ENCODE peak calls at places on chromosomes 5 and 9, in nine cellular contexts. One of them, this sample, is unnamed.

GRCh38 chr9:94554439-94555331 is at the start of gene PCAT7:
- DNase-seq in astrocyte: peak; percentile 23
- DNase-seq in colonic mucosa: peak; percentile 85
- DNase-seq in heart right ventricle: no peak
- DNase-seq in PC-9: peak; percentile 78
- DNase-seq in psoas muscle: no peak
- DNase-seq in A549: peak; percentile 88
- DNase-seq in IMR-90: no peak
- DNase-seq in SK-N-SH: peak; percentile 56
- DNase-seq in this sample: peak; percentile 78

GRCh38 chr5:149452007-149452664 is 73.0 kb upstream of the IL17B start:
- DNase-seq in astrocyte: peak; percentile 56
- DNase-seq in colonic mucosa: peak; percentile 85
- DNase-seq in heart right ventricle: peak; percentile 73
- DNase-seq in PC-9: no peak
- DNase-seq in psoas muscle: no peak
- DNase-seq in A549: no peak
- DNase-seq in IMR-90: peak; percentile 53
- DNase-seq in SK-N-SH: peak; percentile 37
- DNase-seq in this sample: no peak

GRCh38 chr5:107560377-107560776 is 110.4 kb downstream of the EFNA5 start:
- DNase-seq in astrocyte: no peak
- DNase-seq in colonic mucosa: no peak
- DNase-seq in heart right ventricle: no peak
- DNase-seq in PC-9: no peak
- DNase-seq in psoas muscle: no peak
- DNase-seq in A549: no peak
- DNase-seq in IMR-90: no peak
- DNase-seq in SK-N-SH: no peak
- DNase-seq in this sample: no peak

GRCh38 chr5:14659821-14660607 is 4.5 kb upstream of the OTULIN start:
- DNase-seq in astrocyte: peak; percentile 71
- DNase-seq in colonic mucosa: no peak
- DNase-seq in heart right ventricle: no peak
- DNase-seq in PC-9: peak; percentile 56
- DNase-seq in psoas muscle: no peak
- DNase-seq in A549: no peak
- DNase-seq in IMR-90: peak; percentile 89
- DNase-seq in SK-N-SH: no peak
- DNase-seq in this sample: peak; percentile 5

GRCh38 chr9:113474372-113474771 is 10.8 kb downstream of the RGS3 start:
- DNase-seq in astrocyte: no peak
- DNase-seq in colonic mucosa: no peak
- DNase-seq in heart right ventricle: no peak
- DNase-seq in PC-9: no peak
- DNase-seq in psoas muscle: no peak
- DNase-seq in A549: no peak
- DNase-seq in IMR-90: no peak
- DNase-seq in SK-N-SH: peak; percentile 60
- DNase-seq in this sample: no peak

GRCh38 chr5:132365213-132365612 is 4.3 kb upstream of the SLC22A5 start:
- DNase-seq in astrocyte: peak; percentile 96
- DNase-seq in colonic mucosa: no peak
- DNase-seq in heart right ventricle: no peak
- DNase-seq in PC-9: peak; percentile 95
- DNase-seq in psoas muscle: no peak
- DNase-seq in A549: peak; percentile 95
- DNase-seq in IMR-90: peak; percentile 74
- DNase-seq in SK-N-SH: no peak
- DNase-seq in this sample: no peak

GRCh38 chr9:104608336-104608735 is 2.9 kb upstream of the OR13C2 start:
- DNase-seq in astrocyte: no peak
- DNase-seq in colonic mucosa: no peak
- DNase-seq in heart right ventricle: no peak
- DNase-seq in PC-9: no peak
- DNase-seq in psoas muscle: no peak
- DNase-seq in A549: no peak
- DNase-seq in IMR-90: no peak
- DNase-seq in SK-N-SH: no peak
- DNase-seq in this sample: no peak

GRCh38 chr5:74762599-74762998 is 4.3 kb downstream of the GFM2 start:
- DNase-seq in astrocyte: peak; percentile 76
- DNase-seq in colonic mucosa: no peak
- DNase-seq in heart right ventricle: no peak
- DNase-seq in PC-9: peak; percentile 96
- DNase-seq in psoas muscle: no peak
- DNase-seq in A549: peak; percentile 61
- DNase-seq in IMR-90: peak; percentile 83
- DNase-seq in SK-N-SH: no peak
- DNase-seq in this sample: no peak

GRCh38 chr5:139772927-139773690 is 22.5 kb upstream of the PSD2 start:
- DNase-seq in astrocyte: no peak
- DNase-seq in colonic mucosa: no peak
- DNase-seq in heart right ventricle: no peak
- DNase-seq in PC-9: no peak
- DNase-seq in psoas muscle: no peak
- DNase-seq in A549: no peak
- DNase-seq in IMR-90: no peak
- DNase-seq in SK-N-SH: no peak
- DNase-seq in this sample: no peak

GRCh38 chr5:172110921-172111873 is 76.8 kb downstream of the STK10 start:
- DNase-seq in astrocyte: peak; percentile 52
- DNase-seq in colonic mucosa: peak; percentile 55
- DNase-seq in heart right ventricle: no peak
- DNase-seq in PC-9: no peak
- DNase-seq in psoas muscle: peak; percentile 45
- DNase-seq in A549: no peak
- DNase-seq in IMR-90: peak; percentile 56
- DNase-seq in SK-N-SH: peak; percentile 59
- DNase-seq in this sample: no peak

GRCh38 chr5:127011151-127011550 is 19.2 kb downstream of the MARCHF3 start:
- DNase-seq in astrocyte: peak; percentile 98
- DNase-seq in colonic mucosa: no peak
- DNase-seq in heart right ventricle: no peak
- DNase-seq in PC-9: no peak
- DNase-seq in psoas muscle: no peak
- DNase-seq in A549: no peak
- DNase-seq in IMR-90: peak; percentile 97
- DNase-seq in SK-N-SH: no peak
- DNase-seq in this sample: no peak

GRCh38 chr9:125755340-125755739 is 8.2 kb downstream of the PBX3 start:
- DNase-seq in astrocyte: no peak
- DNase-seq in colonic mucosa: no peak
- DNase-seq in heart right ventricle: no peak
- DNase-seq in PC-9: no peak
- DNase-seq in psoas muscle: no peak
- DNase-seq in A549: no peak
- DNase-seq in IMR-90: no peak
- DNase-seq in SK-N-SH: peak; percentile 28
- DNase-seq in this sample: peak; percentile 76

GRCh38 chr5:139383275-139383992 is at the start of gene SLC23A1:
- DNase-seq in astrocyte: no peak
- DNase-seq in colonic mucosa: peak; percentile 85
- DNase-seq in heart right ventricle: no peak
- DNase-seq in PC-9: peak; percentile 72
- DNase-seq in psoas muscle: no peak
- DNase-seq in A549: peak; percentile 69
- DNase-seq in IMR-90: peak; percentile 32
- DNase-seq in SK-N-SH: peak; percentile 73
- DNase-seq in this sample: no peak

GRCh38 chr5:59356813-59357381 is 536.6 kb downstream of the PDE4D start:
- DNase-seq in astrocyte: no peak
- DNase-seq in colonic mucosa: no peak
- DNase-seq in heart right ventricle: peak; percentile 71
- DNase-seq in PC-9: no peak
- DNase-seq in psoas muscle: peak; percentile 45
- DNase-seq in A549: peak; percentile 88
- DNase-seq in IMR-90: no peak
- DNase-seq in SK-N-SH: no peak
- DNase-seq in this sample: no peak

GRCh38 chr5:75463726-75464125 is 47.7 kb downstream of the CERT1 start:
- DNase-seq in astrocyte: no peak
- DNase-seq in colonic mucosa: no peak
- DNase-seq in heart right ventricle: no peak
- DNase-seq in PC-9: peak; percentile 60
- DNase-seq in psoas muscle: no peak
- DNase-seq in A549: no peak
- DNase-seq in IMR-90: no peak
- DNase-seq in SK-N-SH: no peak
- DNase-seq in this sample: no peak

DNA sequence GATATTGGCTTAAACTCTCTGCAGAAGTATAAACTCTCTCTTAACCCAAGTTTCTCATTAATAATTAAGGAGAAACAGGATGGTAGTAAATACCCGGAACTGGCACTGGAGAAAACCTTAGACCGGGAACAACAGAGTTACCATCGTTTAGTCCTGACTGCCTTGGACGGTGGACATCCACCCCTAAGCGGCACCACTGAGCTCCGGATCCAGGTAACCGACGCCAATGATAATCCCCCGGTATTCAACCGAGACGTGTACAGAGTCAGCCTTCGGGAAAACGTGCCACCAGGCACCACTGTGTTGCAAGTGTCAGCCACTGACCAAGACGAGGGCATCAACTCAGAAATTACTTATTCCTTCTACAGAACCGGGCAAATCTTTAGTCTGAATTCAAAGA is 861 bp downstream of the PCDHGB5 start:
- DNase-seq in astrocyte: no peak
- DNase-seq in colonic mucosa: no peak
- DNase-seq in heart right ventricle: no peak
- DNase-seq in PC-9: no peak
- DNase-seq in psoas muscle: no peak
- DNase-seq in A549: no peak
- DNase-seq in IMR-90: no peak
- DNase-seq in SK-N-SH: no peak
- DNase-seq in this sample: no peak
- H3K9me3 ChIP-seq in astrocyte: peaks cover 42% of the 10 kb centered on the region
- H3K9me3 ChIP-seq in colonic mucosa: no peaks in the 10 kb centered on the region
- H3K9me3 ChIP-seq in heart right ventricle: peaks cover 42% of the 10 kb centered on the region
- H3K9me3 ChIP-seq in PC-9: no peaks in the 10 kb centered on the region
- H3K9me3 ChIP-seq in psoas muscle: peaks cover 4% of the 10 kb centered on the region
- H3K9me3 ChIP-seq in A549: peaks cover 68% of the 10 kb centered on the region
- H3K9me3 ChIP-seq in IMR-90: peaks cover 49% of the 10 kb centered on the region
- H3K9me3 ChIP-seq in SK-N-SH: peaks cover 9% of the 10 kb centered on the region
- H3K9me3 ChIP-seq in this sample: peaks cover 54% of the 10 kb centered on the region

DNA sequence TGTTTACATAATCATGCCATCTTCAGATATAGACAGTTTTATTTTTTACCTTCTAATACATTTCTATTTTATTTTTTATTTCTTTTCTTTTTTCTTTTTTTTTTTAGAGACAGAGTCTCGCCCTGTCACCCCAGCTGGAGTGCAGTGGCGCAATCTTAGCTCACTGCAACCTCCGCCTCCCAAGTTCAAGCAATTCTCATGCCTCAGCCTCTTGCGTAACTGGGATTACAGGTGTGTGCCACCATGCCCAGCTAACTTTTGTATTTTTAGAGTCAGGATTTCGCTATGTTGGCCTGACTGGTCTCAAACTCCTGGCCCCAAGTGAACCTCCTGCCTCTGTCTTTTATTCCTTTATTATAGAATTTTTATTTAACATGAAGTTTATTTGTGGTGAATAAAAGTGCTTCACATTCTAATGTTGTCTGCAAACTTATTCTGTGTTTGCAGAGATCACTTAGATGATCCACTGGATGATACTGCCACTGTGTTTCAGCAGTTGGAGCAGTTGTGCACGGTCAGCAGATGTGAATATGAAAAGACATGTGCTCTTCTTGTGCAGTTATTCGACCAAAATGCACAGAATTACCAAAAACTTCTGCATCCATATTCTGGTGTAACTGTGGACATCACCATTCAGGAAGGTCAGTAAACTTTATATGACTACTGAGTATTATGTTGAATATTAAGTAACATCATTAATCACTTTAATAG is 62.2 kb downstream of the RANBP17 start:
- DNase-seq in astrocyte: no peak
- DNase-seq in colonic mucosa: no peak
- DNase-seq in heart right ventricle: no peak
- DNase-seq in PC-9: no peak
- DNase-seq in psoas muscle: no peak
- DNase-seq in A549: no peak
- DNase-seq in IMR-90: no peak
- DNase-seq in SK-N-SH: no peak
- DNase-seq in this sample: no peak
- H3K4me1 ChIP-seq in astrocyte: no peaks in the 10 kb centered on the region
- H3K4me1 ChIP-seq in colonic mucosa: no peaks in the 10 kb centered on the region
- H3K4me1 ChIP-seq in heart right ventricle: no peaks in the 10 kb centered on the region
- H3K4me1 ChIP-seq in PC-9: no peaks in the 10 kb centered on the region
- H3K4me1 ChIP-seq in psoas muscle: no peaks in the 10 kb centered on the region
- H3K4me1 ChIP-seq in A549: no peaks in the 10 kb centered on the region
- H3K4me1 ChIP-seq in IMR-90: no peaks in the 10 kb centered on the region
- H3K4me1 ChIP-seq in SK-N-SH: no peaks in the 10 kb centered on the region
- H3K4me1 ChIP-seq in this sample: no peaks in the 10 kb centered on the region

GRCh38 chr9:123697686-123698085 is 232.2 kb downstream of the DENND1A start:
- DNase-seq in astrocyte: no peak
- DNase-seq in colonic mucosa: no peak
- DNase-seq in heart right ventricle: no peak
- DNase-seq in PC-9: no peak
- DNase-seq in psoas muscle: no peak
- DNase-seq in A549: no peak
- DNase-seq in IMR-90: no peak
- DNase-seq in SK-N-SH: no peak
- DNase-seq in this sample: no peak

GRCh38 chr9:123695391-123695790 is 234.5 kb downstream of the DENND1A start:
- DNase-seq in astrocyte: no peak
- DNase-seq in colonic mucosa: no peak
- DNase-seq in heart right ventricle: no peak
- DNase-seq in PC-9: no peak
- DNase-seq in psoas muscle: no peak
- DNase-seq in A549: no peak
- DNase-seq in IMR-90: peak; percentile 47
- DNase-seq in SK-N-SH: no peak
- DNase-seq in this sample: no peak

GRCh38 chr9:123691904-123692303 is 238.0 kb downstream of the DENND1A start:
- DNase-seq in astrocyte: no peak
- DNase-seq in colonic mucosa: no peak
- DNase-seq in heart right ventricle: no peak
- DNase-seq in PC-9: no peak
- DNase-seq in psoas muscle: no peak
- DNase-seq in A549: no peak
- DNase-seq in IMR-90: no peak
- DNase-seq in SK-N-SH: no peak
- DNase-seq in this sample: no peak

GRCh38 chr9:123696476-123696875 is 233.4 kb downstream of the DENND1A start:
- DNase-seq in astrocyte: no peak
- DNase-seq in colonic mucosa: no peak
- DNase-seq in heart right ventricle: no peak
- DNase-seq in PC-9: no peak
- DNase-seq in psoas muscle: no peak
- DNase-seq in A549: no peak
- DNase-seq in IMR-90: peak; percentile 32
- DNase-seq in SK-N-SH: no peak
- DNase-seq in this sample: no peak
- H3K9me3 ChIP-seq in astrocyte: no peaks in the 10 kb centered on the region
- H3K9me3 ChIP-seq in colonic mucosa: no peaks in the 10 kb centered on the region
- H3K9me3 ChIP-seq in heart right ventricle: no peaks in the 10 kb centered on the region
- H3K9me3 ChIP-seq in PC-9: no peaks in the 10 kb centered on the region
- H3K9me3 ChIP-seq in psoas muscle: no peaks in the 10 kb centered on the region
- H3K9me3 ChIP-seq in A549: no peaks in the 10 kb centered on the region
- H3K9me3 ChIP-seq in IMR-90: peaks cover 2% of the 10 kb centered on the region
- H3K9me3 ChIP-seq in SK-N-SH: no peaks in the 10 kb centered on the region
- H3K9me3 ChIP-seq in this sample: no peaks in the 10 kb centered on the region

DNA sequence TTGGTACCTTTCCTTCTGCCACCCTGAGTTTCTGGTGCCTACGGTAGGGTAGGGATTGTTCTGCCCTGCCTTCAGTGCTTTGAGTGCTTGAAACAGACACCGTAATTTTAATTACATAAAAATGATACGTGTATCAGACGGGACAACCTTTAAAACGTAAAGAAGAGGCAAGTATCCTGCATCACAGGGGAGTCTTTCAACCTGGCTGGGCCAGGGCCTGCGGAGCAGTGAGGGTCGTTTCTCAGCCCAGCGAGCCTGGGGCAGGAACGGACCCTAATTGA is 480 bp upstream of the DAB2IP start:
- DNase-seq in astrocyte: no peak
- DNase-seq in colonic mucosa: no peak
- DNase-seq in heart right ventricle: no peak
- DNase-seq in PC-9: no peak
- DNase-seq in psoas muscle: no peak
- DNase-seq in A549: no peak
- DNase-seq in IMR-90: no peak
- DNase-seq in SK-N-SH: no peak
- DNase-seq in this sample: peak; percentile 39
- H3K4me1 ChIP-seq in astrocyte: peaks cover 29% of the 10 kb centered on the region
- H3K4me1 ChIP-seq in colonic mucosa: peaks cover 14% of the 10 kb centered on the region
- H3K4me1 ChIP-seq in heart right ventricle: peaks cover 59% of the 10 kb centered on the region
- H3K4me1 ChIP-seq in PC-9: peaks cover 16% of the 10 kb centered on the region
- H3K4me1 ChIP-seq in psoas muscle: peaks cover 55% of the 10 kb centered on the region
- H3K4me1 ChIP-seq in A549: peaks cover 45% of the 10 kb centered on the region
- H3K4me1 ChIP-seq in IMR-90: peaks cover 9% of the 10 kb centered on the region
- H3K4me1 ChIP-seq in SK-N-SH: peaks cover 69% of the 10 kb centered on the region
- H3K4me1 ChIP-seq in this sample: peaks cover 33% of the 10 kb centered on the region

This sample was measured in A673.